ENCODE peak calls at places on chromosomes 16 and 17, in eight cellular contexts. F is SK-N-SH, O is MM.1S, Z is GM23248, N is HCT116, L is GM23338, W is OCI-LY7, R is Karpas-422. I is an unnamed sample. For H3K9me2, the result is how much of the 10 kb centered on the place peaks cover.

GRCh38 chr16:66954097-66954659 is 6.9 kb upstream of the CES3 start:
- DNase-seq in R (peak), W (peak), Z (peak), O (peak), N (peak), F (peak), L (peak), I (peak)

GRCh38 chr17:49986396-49987289 is 8.4 kb downstream of the DLX3 start:
- DNase-seq in F (peak), R (no peak), W (no peak), O (no peak), Z (no peak), N (no peak), L (no peak), I (no peak)

GRCh38 chr17:45405250-45406086 is 27.2 kb downstream of the ARHGAP27 start:
- DNase-seq in W (peak), L (peak), Z (peak), O (no peak), N (no peak), R (peak), F (peak), I (no peak)

GRCh38 chr16:81040837-81041236 is 5.2 kb downstream of the ATMIN start:
- DNase-seq in Z (no peak), O (no peak), F (no peak), R (no peak), N (no peak), W (no peak), L (no peak), I (no peak)

GRCh38 chr17:81898029-81898866 is 3.8 kb upstream of the NPB start:
- DNase-seq in Z (peak), O (no peak), F (no peak), W (no peak), N (peak), R (no peak), L (no peak), I (peak)

GRCh38 chr17:65099941-65100315 is 37.2 kb upstream of the RGS9 start:
- DNase-seq in W (peak), N (peak), Z (peak), L (peak), R (peak), F (no peak), O (peak), I (peak)

GRCh38 chr17:46060461-46060860 is 61.4 kb downstream of the STH start:
- DNase-seq in W (no peak), Z (no peak), R (no peak), O (no peak), F (no peak), N (no peak), L (no peak), I (no peak)

GRCh38 chr17:55527520-55528118 is 16.4 kb upstream of the SMIM36 start:
- DNase-seq in Z (peak), R (peak), N (peak), L (peak), W (peak), O (peak), F (peak), I (peak)

GRCh38 chr16:75452464-75453190 is 11.9 kb downstream of the TMEM170A start:
- DNase-seq in F (peak), Z (no peak), R (no peak), N (no peak), L (no peak), W (no peak), O (no peak), I (no peak)

GRCh38 chr17:66787914-66788313 is 47.0 kb upstream of the CACNG5 start:
- DNase-seq in N (no peak), O (no peak), W (no peak), L (no peak), Z (no peak), R (no peak), F (no peak), I (no peak)

GRCh38 chr17:45146616-45147101 is 1.6 kb upstream of the HEXIM1 start:
- DNase-seq in L (no peak), N (no peak), Z (peak), W (peak), O (no peak), F (no peak), R (no peak), I (no peak)

GRCh38 chr17:67672592-67672991 is 45.1 kb upstream of the NOL11 start:
- DNase-seq in F (no peak), O (no peak), L (no peak), Z (no peak), W (no peak), N (no peak), R (no peak), I (no peak)

GRCh38 chr17:45019177-45019711 is 32.2 kb downstream of the DCAKD start:
- DNase-seq in F (peak), N (no peak), W (peak), L (peak), Z (peak), R (no peak), O (peak), I (peak)

GRCh38 chr16:81697886-81698635 is 81.0 kb upstream of the PLCG2 start:
- DNase-seq in F (no peak), L (no peak), W (no peak), N (no peak), Z (no peak), O (no peak), R (no peak), I (no peak)

GRCh38 chr17:60065136-60065535 is 13.6 kb downstream of the HEATR6 start:
- DNase-seq in N (no peak), Z (peak), W (no peak), O (no peak), F (no peak), R (no peak), L (no peak), I (peak)

GRCh38 chr17:34146440-34147043 is 108.5 kb upstream of the CCL2 start:
- DNase-seq in Z (no peak), W (peak), F (peak), O (peak), N (no peak), R (peak), L (peak), I (peak)

GRCh38 chr16:17101646-17102045 is 369.1 kb downstream of the XYLT1 start:
- DNase-seq in F (no peak), O (no peak), L (peak), W (peak), Z (peak), N (peak), R (peak), I (no peak)

GRCh38 chr16:3158014-3158497 is 23.2 kb downstream of the ZNF213 start:
- DNase-seq in W (no peak), L (peak), O (no peak), R (no peak), Z (peak), F (peak), N (no peak), I (peak)

GRCh38 chr17:1709971-1710806 is at the start of gene TLCD2:
- DNase-seq in Z (peak), R (no peak), F (peak), N (peak), O (no peak), L (peak), W (no peak), I (peak)

GRCh38 chr17:57931488-57932137 is 23.6 kb downstream of the CUEDC1 start:
- DNase-seq in F (no peak), O (no peak), L (no peak), W (no peak), R (no peak), N (no peak), Z (no peak), I (no peak)
- H3K9me2 ChIP-seq in F (under half), O (under half), L (under half), W (under half), R (under half), N (under half), Z (under half), I (under half)

GRCh38 chr16:79484237-79484636 is 116.3 kb downstream of the MAF start:
- DNase-seq in R (no peak), O (no peak), W (no peak), N (no peak), L (no peak), Z (no peak), F (no peak), I (no peak)
- H3K9me2 ChIP-seq in R (under half), O (under half), W (under half), N (under half), L (under half), Z (under half), F (under half), I (under half)

GRCh38 chr17:3048727-3049471 is 14.5 kb downstream of the OR1D5 start:
- DNase-seq in N (peak), L (peak), F (peak), Z (peak), R (peak), W (peak), O (peak), I (peak)
- H3K9me2 ChIP-seq in N (under half), L (under half), F (under half), Z (under half), R (under half), W (under half), O (under half), I (under half)

GRCh38 chr16:89541792-89542191 is 18.7 kb upstream of the RPL13 start:
- DNase-seq in F (no peak), Z (no peak), R (no peak), O (no peak), N (no peak), W (no peak), L (no peak), I (no peak)
- H3K9me2 ChIP-seq in F (under half), Z (under half), R (under half), O (under half), N (under half), W (under half), L (under half), I (under half)

DNA sequence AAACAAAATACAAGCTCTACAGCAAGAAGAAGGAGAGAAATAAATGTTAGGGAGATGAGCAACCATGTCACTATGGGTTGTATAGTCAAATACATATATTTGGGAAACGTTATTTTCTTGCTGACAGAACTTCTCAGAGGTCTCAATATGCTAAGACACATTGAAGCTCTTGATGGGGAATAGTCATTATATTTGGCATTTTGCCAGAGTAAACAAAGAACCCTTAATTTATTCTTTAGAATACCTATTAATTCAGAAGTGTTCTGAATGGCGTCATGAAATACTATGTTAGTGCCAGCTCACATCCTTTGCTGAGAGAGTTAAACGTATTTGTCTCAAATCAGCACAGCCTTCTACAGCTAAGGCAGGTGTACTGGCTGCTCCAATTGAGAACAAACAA is 458.9 kb downstream of the CDH13 start:
- DNase-seq in Z (no peak), R (no peak), O (no peak), F (no peak), N (no peak), L (no peak), W (no peak), I (no peak)
- H3K9me2 ChIP-seq in Z (under half), R (under half), O (under half), F (under half), N (under half), L (under half), W (under half), I (under half)

GRCh38 chr17:76343106-76343505 is 10.6 kb downstream of the PRPSAP1 start:
- DNase-seq in R (no peak), Z (no peak), L (no peak), N (no peak), O (no peak), F (peak), W (no peak), I (no peak)
- H3K9me2 ChIP-seq in R (under half), Z (under half), L (under half), N (under half), O (under half), F (under half), W (under half), I (under half)

I was measured in PC-3.